ENCODE peak calls at places on chromosomes 13 and 19, in seven cellular contexts. I is testis, F is breast epithelium, E is H1, Z is A549, A is upper lobe of left lung, V is H54. R is an unnamed sample.
A peak's percentile ranks its signal among the peaks of the same experiment; 100 is the strongest.

GRCh38 chr19:38667552-38668205 is 20.2 kb downstream of the ACTN4 start:
- DNase-seq in I (no peak), F (no peak), E (no peak), Z (no peak), A (no peak), V (no peak), R (no peak)

GRCh38 chr19:18424890-18425514 is 5.8 kb downstream of the SSBP4 start:
- DNase-seq in I (no peak), F (no peak), E (no peak), Z (no peak), A (no peak), V (no peak), R (no peak)

GRCh38 chr13:97430296-97430695 is 3.7 kb upstream of the RAP2A start:
- DNase-seq in I (no peak), F (no peak), E (no peak), Z (no peak), A (no peak), V (no peak), R (no peak)

GRCh38 chr19:35671818-35672217 is 5.5 kb downstream of the UPK1A start:
- DNase-seq in I (no peak), F (no peak), E (no peak), Z (no peak), A (no peak), V (no peak), R (peak; percentile 73)

GRCh38 chr13:72163671-72164070 is 296.7 kb upstream of the DACH1 start:
- DNase-seq in I (no peak), F (no peak), E (no peak), Z (no peak), A (no peak), V (no peak), R (no peak)

GRCh38 chr19:18113827-18114226 is 16.2 kb downstream of the MAST3 start:
- DNase-seq in I (no peak), F (no peak), E (no peak), Z (no peak), A (no peak), V (no peak), R (no peak)

GRCh38 chr13:43664700-43665191 is 122.0 kb downstream of the ENOX1 start:
- DNase-seq in I (no peak), F (no peak), E (no peak), Z (no peak), A (no peak), V (peak; percentile 1), R (no peak)

GRCh38 chr19:57813919-57814504 is 701 bp downstream of the ZNF552 start:
- DNase-seq in I (no peak), F (peak; percentile 39), E (no peak), Z (no peak), A (no peak), V (no peak), R (peak; percentile 23)

GRCh38 chr19:6011794-6012193 is 33.9 kb upstream of the RANBP3 start:
- DNase-seq in I (no peak), F (no peak), E (no peak), Z (no peak), A (no peak), V (no peak), R (no peak)

GRCh38 chr19:15159251-15159650 is 41.5 kb downstream of the NOTCH3 start:
- DNase-seq in I (no peak), F (no peak), E (no peak), Z (no peak), A (no peak), V (no peak), R (no peak)

GRCh38 chr19:52397310-52398090 is at the start of gene ZNF528:
- DNase-seq in I (peak; percentile 97), F (peak; percentile 84), E (no peak), Z (peak; percentile 6), A (peak; percentile 92), V (peak; percentile 95), R (peak; percentile 82)

GRCh38 chr19:50723069-50723468 is at the start of gene CLEC11A:
- DNase-seq in I (peak; percentile 60), F (peak; percentile 57), E (no peak), Z (no peak), A (no peak), V (no peak), R (no peak)

GRCh38 chr13:110201114-110201513 is 105.8 kb downstream of the COL4A1 start:
- DNase-seq in I (no peak), F (no peak), E (no peak), Z (no peak), A (no peak), V (no peak), R (no peak)

GRCh38 chr13:46698910-46699460 is 98.0 kb downstream of the ESD start:
- DNase-seq in I (peak; percentile 23), F (no peak), E (no peak), Z (no peak), A (no peak), V (no peak), R (peak; percentile 91)

GRCh38 chr13:109494955-109495354 is 291.4 kb downstream of the IRS2 start:
- DNase-seq in I (no peak), F (no peak), E (no peak), Z (no peak), A (no peak), V (no peak), R (no peak)

GRCh38 chr19:38015771-38016170 is 108.8 kb downstream of the SIPA1L3 start:
- DNase-seq in I (no peak), F (no peak), E (no peak), Z (no peak), A (no peak), V (no peak), R (no peak)

GRCh38 chr19:22532388-22533310 is 101.5 kb upstream of the ZNF492 start:
- DNase-seq in I (peak; percentile 96), F (peak; percentile 99), E (no peak), Z (no peak), A (peak; percentile 80), V (no peak), R (no peak)

GRCh38 chr13:109859216-109859835 is 72.9 kb upstream of the IRS2 start:
- DNase-seq in I (no peak), F (no peak), E (no peak), Z (no peak), A (no peak), V (no peak), R (no peak)

GRCh38 chr13:112467236-112467635 is 91.1 kb downstream of the SPACA7 start:
- DNase-seq in I (no peak), F (no peak), E (peak; percentile 39), Z (no peak), A (no peak), V (no peak), R (no peak)
- TF ChIP-seq POLR2A in I (no peak), F (no peak), E (no peak), Z (no peak), A (no peak), V (no peak), R (no peak)

GRCh38 chr19:41323430-41324125 is 13.6 kb downstream of the CCDC97 start:
- DNase-seq in I (peak; percentile 73), F (no peak), E (no peak), Z (peak; percentile 93), A (peak; percentile 51), V (peak; percentile 95), R (peak; percentile 83)
- TF ChIP-seq POLR2A in I (no peak), F (no peak), E (no peak), Z (no peak), A (no peak), V (peak; percentile 18), R (peak; percentile 32)

GRCh38 chr19:8639821-8640401 is 9.5 kb downstream of the NFILZ start:
- DNase-seq in I (no peak), F (no peak), E (no peak), Z (no peak), A (no peak), V (no peak), R (no peak)
- TF ChIP-seq POLR2A in I (no peak), F (no peak), E (no peak), Z (no peak), A (no peak), V (no peak), R (no peak)

DNA sequence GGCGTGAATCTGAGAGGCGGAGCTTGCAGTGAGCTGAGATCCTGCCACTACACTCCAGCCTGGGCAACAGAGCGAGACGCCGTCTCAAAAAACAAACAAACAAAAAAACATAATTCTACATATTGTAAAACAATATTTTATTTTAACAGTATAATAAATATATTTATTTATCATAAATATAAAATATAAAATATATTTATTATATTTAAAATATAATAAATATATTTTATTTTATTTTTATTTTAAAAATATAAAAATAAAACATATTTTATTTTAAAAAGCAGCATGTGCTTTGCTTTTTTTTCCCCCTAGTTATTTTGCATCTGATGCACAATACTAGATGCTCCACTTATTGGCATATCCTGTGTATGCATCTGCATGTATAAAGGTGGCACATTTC is 1634.6 kb upstream of the PCDH20 start:
- DNase-seq in I (no peak), F (no peak), E (no peak), Z (no peak), A (no peak), V (no peak), R (no peak)
- TF ChIP-seq POLR2A in I (no peak), F (no peak), E (no peak), Z (no peak), A (no peak), V (no peak), R (no peak)

GRCh38 chr13:19864018-19864338 is 529 bp upstream of the ZMYM5 start:
- DNase-seq in I (peak; percentile 67), F (no peak), E (no peak), Z (no peak), A (peak; percentile 47), V (peak; percentile 26), R (peak; percentile 87)
- TF ChIP-seq POLR2A in I (no peak), F (no peak), E (no peak), Z (no peak), A (no peak), V (no peak), R (no peak)

R was measured in erythroblast.